ENCODE peak calls at places on chromosomes 1 and 21, in six cellular contexts. One of them, this sample, is unnamed.

GRCh38 chr1:77536813-77537212 is 145.6 kb downstream of the ZZZ3 start:
- DNase-seq in GM12878: no peak
- DNase-seq in H1: no peak
- DNase-seq in uterus: no peak
- DNase-seq in heart left ventricle: no peak
- DNase-seq in testis: no peak
- DNase-seq in this sample: peak

GRCh38 chr1:40592107-40592773 is 60.8 kb downstream of the ZNF684 start:
- DNase-seq in heart left ventricle: no peak
- DNase-seq in uterus: no peak
- DNase-seq in GM12878: no peak
- DNase-seq in H1: no peak
- DNase-seq in testis: peak
- DNase-seq in this sample: peak

GRCh38 chr1:53172751-53173498 is 23.7 kb upstream of the CPT2 start:
- DNase-seq in uterus: no peak
- DNase-seq in testis: no peak
- DNase-seq in GM12878: no peak
- DNase-seq in H1: no peak
- DNase-seq in heart left ventricle: no peak
- DNase-seq in this sample: no peak

GRCh38 chr21:39001341-39001740 is 181.9 kb downstream of the PSMG1 start:
- DNase-seq in uterus: no peak
- DNase-seq in testis: no peak
- DNase-seq in H1: no peak
- DNase-seq in GM12878: no peak
- DNase-seq in heart left ventricle: no peak
- DNase-seq in this sample: no peak

GRCh38 chr1:212782422-212783154 is 9.0 kb downstream of the NSL1 start:
- DNase-seq in uterus: no peak
- DNase-seq in testis: no peak
- DNase-seq in heart left ventricle: no peak
- DNase-seq in H1: no peak
- DNase-seq in GM12878: no peak
- DNase-seq in this sample: peak

GRCh38 chr1:178970184-178970583 is 55.5 kb upstream of the FAM20B start:
- DNase-seq in uterus: no peak
- DNase-seq in GM12878: no peak
- DNase-seq in H1: no peak
- DNase-seq in testis: no peak
- DNase-seq in heart left ventricle: no peak
- DNase-seq in this sample: no peak

GRCh38 chr1:30008998-30009657 is 714.3 kb downstream of the MATN1 start:
- DNase-seq in uterus: no peak
- DNase-seq in H1: no peak
- DNase-seq in GM12878: no peak
- DNase-seq in testis: no peak
- DNase-seq in heart left ventricle: no peak
- DNase-seq in this sample: no peak

GRCh38 chr1:36968730-36969129 is 65.6 kb downstream of the GRIK3 start:
- DNase-seq in testis: no peak
- DNase-seq in heart left ventricle: no peak
- DNase-seq in H1: no peak
- DNase-seq in GM12878: no peak
- DNase-seq in uterus: no peak
- DNase-seq in this sample: no peak

GRCh38 chr1:183873642-183874041 is 68.7 kb downstream of the RGL1 start:
- DNase-seq in testis: no peak
- DNase-seq in uterus: no peak
- DNase-seq in H1: no peak
- DNase-seq in heart left ventricle: no peak
- DNase-seq in GM12878: no peak
- DNase-seq in this sample: peak

GRCh38 chr1:2001773-2002411 is 1.7 kb downstream of the CFAP74 start:
- DNase-seq in heart left ventricle: no peak
- DNase-seq in GM12878: no peak
- DNase-seq in uterus: no peak
- DNase-seq in H1: no peak
- DNase-seq in testis: no peak
- DNase-seq in this sample: no peak

GRCh38 chr1:21491483-21492170 is 17.6 kb upstream of the ALPL start:
- DNase-seq in GM12878: no peak
- DNase-seq in H1: no peak
- DNase-seq in testis: no peak
- DNase-seq in uterus: no peak
- DNase-seq in heart left ventricle: no peak
- DNase-seq in this sample: no peak

GRCh38 chr1:156461781-156462647 is 38.6 kb downstream of the MEF2D start:
- DNase-seq in H1: no peak
- DNase-seq in GM12878: no peak
- DNase-seq in heart left ventricle: no peak
- DNase-seq in uterus: no peak
- DNase-seq in testis: no peak
- DNase-seq in this sample: no peak

GRCh38 chr1:220843481-220844011 is 35.7 kb upstream of the HLX start:
- DNase-seq in uterus: peak
- DNase-seq in testis: peak
- DNase-seq in GM12878: no peak
- DNase-seq in heart left ventricle: peak
- DNase-seq in H1: no peak
- DNase-seq in this sample: peak

GRCh38 chr1:162682013-162682419 is 49.8 kb downstream of the DDR2 start:
- DNase-seq in heart left ventricle: peak
- DNase-seq in GM12878: no peak
- DNase-seq in testis: no peak
- DNase-seq in H1: no peak
- DNase-seq in uterus: no peak
- DNase-seq in this sample: peak

GRCh38 chr1:156502749-156503671 is 2.4 kb upstream of the MEF2D start:
- DNase-seq in H1: peak
- DNase-seq in testis: peak
- DNase-seq in GM12878: no peak
- DNase-seq in uterus: peak
- DNase-seq in heart left ventricle: peak
- DNase-seq in this sample: peak

GRCh38 chr1:230144765-230145504 is 77.9 kb downstream of the GALNT2 start:
- DNase-seq in H1: no peak
- DNase-seq in heart left ventricle: no peak
- DNase-seq in uterus: no peak
- DNase-seq in testis: no peak
- DNase-seq in GM12878: no peak
- DNase-seq in this sample: no peak

GRCh38 chr1:167553136-167554027 is at the start of gene CREG1:
- DNase-seq in H1: peak
- DNase-seq in testis: peak
- DNase-seq in uterus: peak
- DNase-seq in heart left ventricle: peak
- DNase-seq in GM12878: no peak
- DNase-seq in this sample: peak
- TF ChIP-seq POLR2A in H1: peak
- TF ChIP-seq POLR2A in testis: peak
- TF ChIP-seq POLR2A in uterus: peak
- TF ChIP-seq POLR2A in heart left ventricle: peak
- TF ChIP-seq POLR2A in GM12878: peak
- TF ChIP-seq POLR2A in this sample: peak

DNA sequence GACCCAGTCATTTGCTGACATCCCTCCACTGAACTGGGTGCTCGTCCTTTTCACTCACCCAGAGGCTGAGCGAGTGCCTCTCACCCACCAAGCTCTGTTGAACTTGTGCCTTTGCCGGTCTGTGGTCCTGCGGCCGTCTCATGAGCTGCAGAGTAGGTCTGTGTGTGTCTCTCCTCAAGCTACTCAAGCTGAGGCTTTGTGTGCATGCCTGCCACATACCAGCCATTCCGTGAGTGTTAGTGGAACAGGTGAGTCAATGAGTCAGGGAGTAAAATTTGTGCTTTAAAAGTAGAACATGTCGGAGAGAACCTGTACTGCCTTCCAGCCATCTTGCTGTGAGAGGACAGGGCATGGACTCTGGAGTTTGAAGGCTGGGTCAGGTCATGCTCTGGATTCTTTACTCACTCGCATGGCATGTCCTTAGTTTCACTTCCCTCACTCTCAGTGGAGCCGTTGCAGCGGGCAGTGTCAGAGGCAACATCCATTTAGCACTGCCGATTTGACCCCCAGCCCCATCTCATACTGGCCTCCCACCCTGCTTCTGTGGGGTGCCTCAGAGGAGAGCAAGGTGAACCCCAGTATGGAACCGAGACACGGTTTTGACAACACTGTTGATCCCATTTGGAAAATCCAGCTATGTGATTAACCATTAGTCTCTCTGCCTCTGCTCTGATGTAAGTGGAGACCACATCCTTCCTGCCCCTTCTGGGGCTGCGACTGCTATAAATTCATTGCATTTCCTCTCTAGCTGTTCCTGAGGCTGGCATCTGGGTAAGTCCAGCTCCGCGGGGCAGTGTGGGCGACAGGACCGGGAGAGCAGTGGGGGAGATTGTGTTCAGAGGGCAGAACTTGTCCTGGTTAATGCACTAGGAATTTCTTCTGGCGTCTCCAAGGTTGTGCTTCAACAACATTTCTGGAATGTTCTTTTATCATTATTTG is at the start of gene NLRP3:
- DNase-seq in heart left ventricle: peak
- DNase-seq in H1: no peak
- DNase-seq in uterus: no peak
- DNase-seq in GM12878: no peak
- DNase-seq in testis: peak
- DNase-seq in this sample: peak
- TF ChIP-seq POLR2A in heart left ventricle: peak
- TF ChIP-seq POLR2A in H1: no peak
- TF ChIP-seq POLR2A in uterus: no peak
- TF ChIP-seq POLR2A in GM12878: no peak
- TF ChIP-seq POLR2A in testis: no peak
- TF ChIP-seq POLR2A in this sample: no peak

GRCh38 chr1:160205974-160206369 is 788 bp downstream of the PEA15 start:
- DNase-seq in heart left ventricle: no peak
- DNase-seq in GM12878: no peak
- DNase-seq in uterus: peak
- DNase-seq in testis: peak
- DNase-seq in H1: no peak
- DNase-seq in this sample: peak

GRCh38 chr1:160207118-160207650 is 2.0 kb downstream of the PEA15 start:
- DNase-seq in GM12878: no peak
- DNase-seq in testis: no peak
- DNase-seq in heart left ventricle: no peak
- DNase-seq in uterus: no peak
- DNase-seq in H1: no peak
- DNase-seq in this sample: no peak

GRCh38 chr1:160204526-160205241 is 500 bp upstream of the PEA15 start:
- DNase-seq in heart left ventricle: no peak
- DNase-seq in testis: no peak
- DNase-seq in GM12878: peak
- DNase-seq in H1: no peak
- DNase-seq in uterus: no peak
- DNase-seq in this sample: no peak

GRCh38 chr1:160206421-160207117 is 1.4 kb downstream of the PEA15 start:
- DNase-seq in heart left ventricle: no peak
- DNase-seq in testis: no peak
- DNase-seq in H1: no peak
- DNase-seq in uterus: no peak
- DNase-seq in GM12878: no peak
- DNase-seq in this sample: peak

GRCh38 chr1:160205242-160205973 is at the start of gene PEA15:
- DNase-seq in GM12878: no peak
- DNase-seq in uterus: peak
- DNase-seq in H1: no peak
- DNase-seq in heart left ventricle: peak
- DNase-seq in testis: peak
- DNase-seq in this sample: peak
- TF ChIP-seq POLR2A in GM12878: peak
- TF ChIP-seq POLR2A in uterus: peak
- TF ChIP-seq POLR2A in H1: no peak
- TF ChIP-seq POLR2A in heart left ventricle: peak
- TF ChIP-seq POLR2A in testis: no peak
- TF ChIP-seq POLR2A in this sample: no peak

GRCh38 chr1:201481004-201481380 is 12.0 kb upstream of the PHLDA3 start:
- DNase-seq in heart left ventricle: no peak
- DNase-seq in testis: no peak
- DNase-seq in GM12878: no peak
- DNase-seq in H1: no peak
- DNase-seq in uterus: no peak
- DNase-seq in this sample: no peak

GRCh38 chr1:201481761-201482493 is 12.9 kb upstream of the PHLDA3 start:
- DNase-seq in heart left ventricle: peak
- DNase-seq in H1: peak
- DNase-seq in GM12878: peak
- DNase-seq in uterus: peak
- DNase-seq in testis: peak
- DNase-seq in this sample: peak

GRCh38 chr1:201479331-201479730 is 10.3 kb upstream of the PHLDA3 start:
- DNase-seq in GM12878: no peak
- DNase-seq in heart left ventricle: no peak
- DNase-seq in uterus: no peak
- DNase-seq in testis: no peak
- DNase-seq in H1: no peak
- DNase-seq in this sample: no peak

GRCh38 chr1:201482755-201483154 is 13.8 kb upstream of the PHLDA3 start:
- DNase-seq in uterus: peak
- DNase-seq in H1: no peak
- DNase-seq in heart left ventricle: no peak
- DNase-seq in GM12878: no peak
- DNase-seq in testis: no peak
- DNase-seq in this sample: no peak

GRCh38 chr1:201480231-201481003 is 11.4 kb upstream of the PHLDA3 start:
- DNase-seq in uterus: peak
- DNase-seq in H1: no peak
- DNase-seq in testis: peak
- DNase-seq in heart left ventricle: peak
- DNase-seq in GM12878: no peak
- DNase-seq in this sample: no peak
- TF ChIP-seq POLR2A in uterus: peak
- TF ChIP-seq POLR2A in H1: no peak
- TF ChIP-seq POLR2A in testis: no peak
- TF ChIP-seq POLR2A in heart left ventricle: peak
- TF ChIP-seq POLR2A in GM12878: peak
- TF ChIP-seq POLR2A in this sample: no peak

GRCh38 chr21:46150073-46150472 is 5.3 kb downstream of the FTCD start:
- DNase-seq in H1: no peak
- DNase-seq in uterus: peak
- DNase-seq in testis: peak
- DNase-seq in GM12878: no peak
- DNase-seq in heart left ventricle: peak
- DNase-seq in this sample: no peak

GRCh38 chr21:46149205-46149901 is 6.0 kb downstream of the FTCD start:
- DNase-seq in testis: no peak
- DNase-seq in GM12878: no peak
- DNase-seq in uterus: peak
- DNase-seq in H1: no peak
- DNase-seq in heart left ventricle: peak
- DNase-seq in this sample: no peak

GRCh38 chr21:46151261-46151988 is 4.0 kb downstream of the FTCD start:
- DNase-seq in uterus: peak
- DNase-seq in GM12878: no peak
- DNase-seq in heart left ventricle: peak
- DNase-seq in testis: peak
- DNase-seq in H1: no peak
- DNase-seq in this sample: no peak

GRCh38 chr21:46151989-46152938 is 3.1 kb downstream of the FTCD start:
- DNase-seq in GM12878: no peak
- DNase-seq in heart left ventricle: peak
- DNase-seq in H1: no peak
- DNase-seq in uterus: peak
- DNase-seq in testis: peak
- DNase-seq in this sample: no peak

GRCh38 chr21:46150491-46151121 is 4.8 kb downstream of the FTCD start:
- DNase-seq in heart left ventricle: peak
- DNase-seq in testis: peak
- DNase-seq in GM12878: no peak
- DNase-seq in uterus: no peak
- DNase-seq in H1: no peak
- DNase-seq in this sample: no peak
- TF ChIP-seq POLR2A in heart left ventricle: no peak
- TF ChIP-seq POLR2A in testis: no peak
- TF ChIP-seq POLR2A in GM12878: no peak
- TF ChIP-seq POLR2A in uterus: no peak
- TF ChIP-seq POLR2A in H1: no peak
- TF ChIP-seq POLR2A in this sample: no peak

This sample was measured in endothelial cell of umbilical vein.